ENCODE peak calls at places on chromosomes 5 and 9, in nine cellular contexts. F is BE2C; R is HS-27A; V is Ammon's horn; I is activated T-helper 1 cell treated with anti-CD3 and anti-CD28 coated beads, Interleukin-12 subunit alpha, Interleukin-12 subunit beta, Interleukin-2, Interleukin-4 antibody, amounts not matched to agents 30 ng/mL and 10 ng/mL and 1 ng/mL, durations not matched to agents 14 hours and 24 hours and 36 hours; C is T-helper 2 cell; J is NCI-H187 treated with DMSO at 0.1 percent for 48 hours; H is fibroblast of mammary gland; B is KG1. A is an unnamed sample.

GRCh38 chr5:154190652-154191304 is at the start of gene GALNT10:
- DNase-seq in I (peak), V (peak), C (no peak), B (peak), J (no peak), R (no peak), H (peak), F (peak), A (peak)

GRCh38 chr5:40551706-40552557 is 127.8 kb upstream of the PTGER4 start:
- DNase-seq in C (no peak), F (no peak), R (peak), B (no peak), V (peak), I (no peak), H (peak), J (no peak), A (peak)

GRCh38 chr9:134492281-134492691 is 149.3 kb upstream of the COL5A1 start:
- DNase-seq in R (no peak), B (no peak), C (no peak), V (no peak), I (no peak), H (peak), F (peak), J (no peak), A (no peak)

GRCh38 chr5:177552839-177553455 is 1.4 kb downstream of the FAM193B start:
- DNase-seq in C (no peak), B (no peak), V (no peak), F (peak), I (no peak), J (no peak), H (peak), R (no peak), A (no peak)

GRCh38 chr5:120298981-120299380 is 165.1 kb upstream of the PRR16 start:
- DNase-seq in F (no peak), B (no peak), H (peak), C (no peak), I (no peak), R (no peak), V (no peak), J (no peak), A (no peak)

GRCh38 chr9:137088121-137088520 is 1.3 kb downstream of the MAN1B1 start:
- DNase-seq in I (no peak), V (no peak), C (no peak), R (no peak), B (no peak), H (no peak), F (no peak), J (no peak), A (no peak)

GRCh38 chr9:87596862-87597261 is 99.2 kb downstream of the DAPK1 start:
- DNase-seq in F (no peak), V (no peak), I (no peak), R (no peak), B (no peak), J (no peak), C (no peak), H (no peak), A (no peak)

GRCh38 chr9:35226685-35227084 is 64.9 kb downstream of the UNC13B start:
- DNase-seq in J (no peak), R (no peak), B (no peak), C (no peak), H (no peak), F (no peak), I (no peak), V (no peak), A (no peak)

GRCh38 chr5:143386725-143387124 is 16.8 kb downstream of the NR3C1 start:
- DNase-seq in C (no peak), R (no peak), H (peak), J (no peak), V (no peak), F (no peak), I (no peak), B (no peak), A (no peak)

GRCh38 chr9:8718121-8718725 is 918.6 kb upstream of the DMAC1 start:
- DNase-seq in F (no peak), R (no peak), J (no peak), I (no peak), B (no peak), V (no peak), C (no peak), H (peak), A (peak)

GRCh38 chr5:14588145-14588544 is 6.6 kb downstream of the OTULINL start:
- DNase-seq in J (no peak), I (no peak), V (peak), F (no peak), R (no peak), B (no peak), C (no peak), H (no peak), A (no peak)

GRCh38 chr5:13745508-13745907 is 199.0 kb downstream of the DNAH5 start:
- DNase-seq in F (no peak), B (no peak), R (peak), V (no peak), H (peak), C (no peak), J (no peak), I (no peak), A (peak)

GRCh38 chr5:35811108-35811741 is 45.5 kb upstream of the IL7R start:
- DNase-seq in C (no peak), I (no peak), F (no peak), H (no peak), J (no peak), V (no peak), R (no peak), B (no peak), A (no peak)

GRCh38 chr5:172870807-172871431 is 36.9 kb downstream of the ERGIC1 start:
- DNase-seq in J (no peak), H (peak), C (no peak), I (no peak), B (no peak), V (no peak), F (no peak), R (no peak), A (no peak)

GRCh38 chr5:9716838-9717281 is 86.7 kb upstream of the TAS2R1 start:
- DNase-seq in F (no peak), R (peak), V (peak), J (no peak), I (no peak), B (no peak), C (no peak), H (no peak), A (no peak)

GRCh38 chr5:8138884-8139283 is 269.9 kb downstream of the MTRR start:
- DNase-seq in I (no peak), V (no peak), F (no peak), R (no peak), C (no peak), B (no peak), H (no peak), J (no peak), A (no peak)

GRCh38 chr5:88715503-88715902 is 167.5 kb downstream of the MEF2C start:
- DNase-seq in V (no peak), I (no peak), J (no peak), H (no peak), R (no peak), F (no peak), C (no peak), B (no peak), A (no peak)

GRCh38 chr9:127292415-127292814 is 27.8 kb downstream of the GARNL3 start:
- DNase-seq in R (no peak), J (no peak), I (no peak), C (no peak), H (no peak), F (no peak), V (no peak), B (no peak), A (no peak)

GRCh38 chr5:148141645-148142044 is 26.7 kb upstream of the SPINK14 start:
- DNase-seq in H (no peak), I (no peak), B (no peak), F (no peak), R (no peak), C (no peak), V (no peak), J (no peak), A (no peak)

A was measured in MCF 10A.